ENCODE peak calls at places on chromosomes 11 and 22, in four cellular contexts. One of them, this sample, is unnamed.
A peak's percentile ranks its signal among the peaks of the same experiment; 100 is the strongest.

GRCh38 chr22:38398609-38399401 is 56.2 kb downstream of the KCNJ4 start:
- DNase-seq in uterus: peak; percentile 85
- DNase-seq in kidney: peak; percentile 95
- DNase-seq in right lobe of liver: peak; percentile 92
- DNase-seq in this sample: peak; percentile 77

GRCh38 chr11:111775024-111775710 is 9.0 kb upstream of the PPP2R1B start:
- DNase-seq in uterus: no peak
- DNase-seq in kidney: no peak
- DNase-seq in right lobe of liver: peak; percentile 83
- DNase-seq in this sample: no peak

GRCh38 chr11:124793466-124794278 is 6.5 kb downstream of the MSANTD2 start:
- DNase-seq in uterus: no peak
- DNase-seq in kidney: no peak
- DNase-seq in right lobe of liver: no peak
- DNase-seq in this sample: no peak

GRCh38 chr11:63165710-63166310 is 21.8 kb upstream of the SLC22A24 start:
- DNase-seq in uterus: no peak
- DNase-seq in kidney: no peak
- DNase-seq in right lobe of liver: no peak
- DNase-seq in this sample: no peak

GRCh38 chr11:75867778-75868374 is 52.9 kb downstream of the UVRAG start:
- DNase-seq in uterus: no peak
- DNase-seq in kidney: no peak
- DNase-seq in right lobe of liver: no peak
- DNase-seq in this sample: peak; percentile 66

GRCh38 chr11:123235117-123235686 is 40.2 kb upstream of the CLMP start:
- DNase-seq in uterus: peak; percentile 78
- DNase-seq in kidney: peak; percentile 82
- DNase-seq in right lobe of liver: no peak
- DNase-seq in this sample: peak; percentile 29

GRCh38 chr11:118251858-118252652 is at the start of gene MPZL3:
- DNase-seq in uterus: peak; percentile 46
- DNase-seq in kidney: peak; percentile 91
- DNase-seq in right lobe of liver: peak; percentile 91
- DNase-seq in this sample: peak; percentile 50

GRCh38 chr11:79431535-79431934 is 9.3 kb downstream of the TENM4 start:
- DNase-seq in uterus: no peak
- DNase-seq in kidney: no peak
- DNase-seq in right lobe of liver: no peak
- DNase-seq in this sample: no peak

GRCh38 chr11:70471254-70471653 is 72.9 kb downstream of the CTTN start:
- DNase-seq in uterus: no peak
- DNase-seq in kidney: no peak
- DNase-seq in right lobe of liver: no peak
- DNase-seq in this sample: peak; percentile 34

GRCh38 chr22:38012604-38013072 is 28.3 kb upstream of the SOX10 start:
- DNase-seq in uterus: no peak
- DNase-seq in kidney: no peak
- DNase-seq in right lobe of liver: no peak
- DNase-seq in this sample: no peak

GRCh38 chr11:17173332-17173731 is 34.5 kb downstream of the PIK3C2A start:
- DNase-seq in uterus: no peak
- DNase-seq in kidney: no peak
- DNase-seq in right lobe of liver: no peak
- DNase-seq in this sample: no peak

GRCh38 chr22:25160120-25160996 is 39.3 kb upstream of the CRYBB3 start:
- DNase-seq in uterus: no peak
- DNase-seq in kidney: no peak
- DNase-seq in right lobe of liver: no peak
- DNase-seq in this sample: no peak

GRCh38 chr22:30289980-30290313 is 642 bp upstream of the CASTOR1 start:
- DNase-seq in uterus: no peak
- DNase-seq in kidney: no peak
- DNase-seq in right lobe of liver: no peak
- DNase-seq in this sample: no peak

GRCh38 chr22:40396882-40397281 is 26.5 kb downstream of the SGSM3 start:
- DNase-seq in uterus: no peak
- DNase-seq in kidney: peak; percentile 77
- DNase-seq in right lobe of liver: no peak
- DNase-seq in this sample: peak; percentile 13

GRCh38 chr11:34160791-34161190 is 55.4 kb downstream of the NAT10 start:
- DNase-seq in uterus: no peak
- DNase-seq in kidney: no peak
- DNase-seq in right lobe of liver: no peak
- DNase-seq in this sample: no peak

GRCh38 chr11:131584694-131585592 is 214.5 kb downstream of the NTM start:
- DNase-seq in uterus: no peak
- DNase-seq in kidney: no peak
- DNase-seq in right lobe of liver: no peak
- DNase-seq in this sample: peak; percentile 16

GRCh38 chr11:64093233-64094039 is 57.7 kb downstream of the FLRT1 start:
- DNase-seq in uterus: no peak
- DNase-seq in kidney: no peak
- DNase-seq in right lobe of liver: no peak
- DNase-seq in this sample: no peak

GRCh38 chr22:36510966-36511881 is 4.4 kb upstream of the FOXRED2 start:
- DNase-seq in uterus: peak; percentile 42
- DNase-seq in kidney: peak; percentile 45
- DNase-seq in right lobe of liver: no peak
- DNase-seq in this sample: peak; percentile 36

GRCh38 chr11:68051191-68052136 is 12.6 kb downstream of the TCIRG1 start:
- DNase-seq in uterus: no peak
- DNase-seq in kidney: no peak
- DNase-seq in right lobe of liver: no peak
- DNase-seq in this sample: no peak

GRCh38 chr11:115691030-115691429 is 186.8 kb upstream of the CADM1 start:
- DNase-seq in uterus: no peak
- DNase-seq in kidney: no peak
- DNase-seq in right lobe of liver: no peak
- DNase-seq in this sample: peak; percentile 17

GRCh38 chr11:48087974-48088681 is 107.8 kb downstream of the PTPRJ start:
- DNase-seq in uterus: no peak
- DNase-seq in kidney: peak; percentile 81
- DNase-seq in right lobe of liver: peak; percentile 49
- DNase-seq in this sample: no peak

GRCh38 chr11:70033711-70034070 is 44.4 kb upstream of the ANO1 start:
- DNase-seq in uterus: no peak
- DNase-seq in kidney: no peak
- DNase-seq in right lobe of liver: no peak
- DNase-seq in this sample: no peak

GRCh38 chr11:34067383-34068065 is 16.0 kb downstream of the CAPRIN1 start:
- DNase-seq in uterus: no peak
- DNase-seq in kidney: no peak
- DNase-seq in right lobe of liver: no peak
- DNase-seq in this sample: no peak

GRCh38 chr11:67606477-67607295 is at the start of gene NDUFV1:
- DNase-seq in uterus: peak; percentile 96
- DNase-seq in kidney: peak; percentile 99
- DNase-seq in right lobe of liver: peak; percentile 97
- DNase-seq in this sample: peak; percentile 95

GRCh38 chr11:134275534-134276395 is at the start of gene GLB1L3:
- DNase-seq in uterus: peak; percentile 24
- DNase-seq in kidney: no peak
- DNase-seq in right lobe of liver: no peak
- DNase-seq in this sample: no peak

GRCh38 chr11:100956321-100956720 is 173.3 kb downstream of the PGR start:
- DNase-seq in uterus: no peak
- DNase-seq in kidney: no peak
- DNase-seq in right lobe of liver: no peak
- DNase-seq in this sample: no peak

GRCh38 chr11:119490253-119491006 is 67.5 kb upstream of the THY1 start:
- DNase-seq in uterus: no peak
- DNase-seq in kidney: peak; percentile 0
- DNase-seq in right lobe of liver: no peak
- DNase-seq in this sample: no peak

GRCh38 chr11:33262016-33262638 is 4.9 kb downstream of the HIPK3 start:
- DNase-seq in uterus: no peak
- DNase-seq in kidney: no peak
- DNase-seq in right lobe of liver: no peak
- DNase-seq in this sample: no peak

GRCh38 chr11:75625970-75626691 is 42.7 kb downstream of the MAP6 start:
- DNase-seq in uterus: no peak
- DNase-seq in kidney: no peak
- DNase-seq in right lobe of liver: no peak
- DNase-seq in this sample: no peak

GRCh38 chr22:27682438-27682837 is 119.1 kb downstream of the MN1 start:
- DNase-seq in uterus: no peak
- DNase-seq in kidney: no peak
- DNase-seq in right lobe of liver: no peak
- DNase-seq in this sample: no peak

GRCh38 chr22:48568736-48569330 is 1258.8 kb downstream of the BRD1 start:
- DNase-seq in uterus: no peak
- DNase-seq in kidney: peak; percentile 43
- DNase-seq in right lobe of liver: no peak
- DNase-seq in this sample: no peak

GRCh38 chr11:134655189-134655937 is 243.3 kb upstream of the B3GAT1 start:
- DNase-seq in uterus: no peak
- DNase-seq in kidney: peak; percentile 37
- DNase-seq in right lobe of liver: peak; percentile 22
- DNase-seq in this sample: no peak

GRCh38 chr11:126997196-126997595 is 3.4 kb downstream of the KIRREL3 start:
- DNase-seq in uterus: no peak
- DNase-seq in kidney: no peak
- DNase-seq in right lobe of liver: no peak
- DNase-seq in this sample: peak; percentile 11

GRCh38 chr22:48581821-48582469 is 1245.7 kb downstream of the BRD1 start:
- DNase-seq in uterus: no peak
- DNase-seq in kidney: peak; percentile 27
- DNase-seq in right lobe of liver: no peak
- DNase-seq in this sample: peak; percentile 28

GRCh38 chr22:44409691-44410316 is 88.2 kb downstream of the RTL6 start:
- DNase-seq in uterus: no peak
- DNase-seq in kidney: peak; percentile 40
- DNase-seq in right lobe of liver: no peak
- DNase-seq in this sample: no peak

GRCh38 chr22:44411226-44412135 is 86.6 kb downstream of the RTL6 start:
- DNase-seq in uterus: no peak
- DNase-seq in kidney: peak; percentile 52
- DNase-seq in right lobe of liver: no peak
- DNase-seq in this sample: no peak

GRCh38 chr22:44409211-44409648 is 88.8 kb downstream of the RTL6 start:
- DNase-seq in uterus: no peak
- DNase-seq in kidney: peak; percentile 53
- DNase-seq in right lobe of liver: no peak
- DNase-seq in this sample: no peak

GRCh38 chr22:44412136-44412731 is 85.8 kb downstream of the RTL6 start:
- DNase-seq in uterus: no peak
- DNase-seq in kidney: peak; percentile 58
- DNase-seq in right lobe of liver: no peak
- DNase-seq in this sample: no peak

DNA sequence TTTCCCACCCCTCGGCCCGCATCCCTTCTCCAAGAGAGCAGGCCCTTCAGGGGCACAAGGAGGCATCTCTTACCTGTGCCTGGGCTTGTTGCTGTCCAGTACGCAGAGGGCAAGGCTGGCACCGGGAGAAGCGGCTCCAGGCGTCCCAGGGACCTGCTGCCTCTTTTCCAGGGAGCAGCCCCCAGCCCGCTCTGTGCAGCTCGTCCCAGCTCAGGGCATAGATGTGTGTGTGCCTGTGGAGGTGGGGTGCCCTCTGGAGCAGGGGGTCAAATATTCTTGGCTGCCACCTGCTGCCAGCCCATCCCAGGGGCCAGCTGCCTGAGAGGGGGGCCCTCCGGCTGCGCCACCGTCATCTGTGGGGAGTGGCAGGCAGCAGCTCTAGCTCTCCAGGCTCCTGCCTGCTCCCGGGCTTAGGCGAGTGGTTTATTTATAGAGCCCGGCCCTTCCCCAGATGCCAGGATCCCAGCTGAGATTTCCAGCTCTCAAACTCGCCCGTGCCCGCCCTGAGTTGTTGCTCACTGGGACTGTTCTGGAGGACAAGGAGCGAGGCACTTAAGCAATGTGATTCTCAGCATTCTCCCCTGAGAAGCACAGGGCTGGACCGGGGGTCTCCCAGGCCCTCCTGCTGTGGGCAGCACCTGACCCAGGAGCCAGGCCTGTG is 87.5 kb downstream of the RTL6 start:
- DNase-seq in uterus: no peak
- DNase-seq in kidney: peak; percentile 63
- DNase-seq in right lobe of liver: no peak
- DNase-seq in this sample: no peak
- H3K27ac ChIP-seq in uterus: no peak overlapping the region
- H3K27ac ChIP-seq in kidney: no peak overlapping the region
- H3K27ac ChIP-seq in right lobe of liver: no peak overlapping the region
- H3K27ac ChIP-seq in this sample: no peak overlapping the region

GRCh38 chr22:22799561-22799960 is 88.1 kb upstream of the IGLL5 start:
- DNase-seq in uterus: no peak
- DNase-seq in kidney: no peak
- DNase-seq in right lobe of liver: peak; percentile 27
- DNase-seq in this sample: no peak
- H3K27ac ChIP-seq in uterus: no peak overlapping the region
- H3K27ac ChIP-seq in kidney: no peak overlapping the region
- H3K27ac ChIP-seq in right lobe of liver: no peak overlapping the region
- H3K27ac ChIP-seq in this sample: no peak overlapping the region

GRCh38 chr22:20248461-20248959 is 19.6 kb downstream of the RTN4R start:
- DNase-seq in uterus: no peak
- DNase-seq in kidney: no peak
- DNase-seq in right lobe of liver: no peak
- DNase-seq in this sample: no peak
- H3K27ac ChIP-seq in uterus: no peak overlapping the region
- H3K27ac ChIP-seq in kidney: no peak overlapping the region
- H3K27ac ChIP-seq in right lobe of liver: no peak overlapping the region
- H3K27ac ChIP-seq in this sample: no peak overlapping the region

GRCh38 chr11:8728566-8728965 is 46.0 kb downstream of the RPL27A start:
- DNase-seq in uterus: peak; percentile 55
- DNase-seq in kidney: no peak
- DNase-seq in right lobe of liver: no peak
- DNase-seq in this sample: peak; percentile 24
- H3K27ac ChIP-seq in uterus: peak overlapping the region; percentile 99
- H3K27ac ChIP-seq in kidney: no peak overlapping the region
- H3K27ac ChIP-seq in right lobe of liver: no peak overlapping the region
- H3K27ac ChIP-seq in this sample: no peak overlapping the region

DNA sequence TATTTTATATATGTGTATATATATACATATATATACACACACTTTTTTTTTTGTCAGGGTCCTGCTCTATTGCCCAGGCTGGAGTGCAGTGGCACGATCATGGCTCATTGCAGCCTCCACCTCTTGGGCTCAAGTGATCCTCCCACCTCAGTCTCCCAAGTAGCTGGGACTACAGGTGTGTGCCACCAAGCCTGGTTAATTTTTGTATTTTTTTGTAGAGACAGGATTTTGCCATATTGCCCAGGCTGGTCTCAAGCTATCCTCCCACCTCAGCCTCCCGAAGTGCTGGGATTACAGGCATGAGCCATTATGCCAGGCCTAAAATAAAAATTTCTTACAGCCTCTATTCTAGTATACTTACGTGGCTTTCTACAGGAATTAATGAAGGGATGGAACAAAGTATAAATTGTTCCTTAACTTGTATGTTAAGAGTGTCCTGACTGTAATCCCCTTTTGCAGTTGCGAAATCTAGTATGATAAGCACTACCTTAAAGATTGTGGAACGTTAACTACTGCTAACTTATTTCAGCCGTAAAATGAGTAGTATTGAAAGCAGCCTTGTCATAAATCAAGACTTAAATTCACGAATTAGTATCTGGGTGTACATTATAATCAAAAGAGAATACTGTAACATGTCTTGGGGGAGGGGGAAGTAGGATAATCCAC is 2.1 kb downstream of the TRAF6 start:
- DNase-seq in uterus: no peak
- DNase-seq in kidney: no peak
- DNase-seq in right lobe of liver: no peak
- DNase-seq in this sample: no peak
- H3K27ac ChIP-seq in uterus: peak overlapping the region; percentile 85
- H3K27ac ChIP-seq in kidney: no peak overlapping the region
- H3K27ac ChIP-seq in right lobe of liver: no peak overlapping the region
- H3K27ac ChIP-seq in this sample: no peak overlapping the region